ENCODE peak calls at places on chromosomes 13 and 19, in nine cellular contexts. Q is osteoblast, O is SJSA1, L is thoracic aorta, U is endothelial cell of umbilical vein, W is tibial artery, R is mesendoderm, E is fibroblast of lung, V is Peyer's patch. N is an unnamed sample. For H3K4me1, the result is how much of the 10 kb centered on the place peaks cover.

GRCh38 chr19:3852614-3853254 is 16.1 kb downstream of the ZFR2 start:
- DNase-seq in Q (peak), O (peak), L (no peak), U (peak), W (no peak), R (peak), E (peak), V (peak), N (no peak)

GRCh38 chr19:14476663-14477401 is 1.7 kb upstream of the PTGER1 start:
- DNase-seq in Q (peak), O (no peak), L (no peak), U (no peak), W (peak), R (peak), E (peak), V (peak), N (no peak)

GRCh38 chr19:39676004-39676403 is 20.3 kb downstream of the LGALS16 start:
- DNase-seq in Q (no peak), O (no peak), L (no peak), U (no peak), W (no peak), R (no peak), E (no peak), V (no peak), N (no peak)

GRCh38 chr13:80048802-80049201 is 292.1 kb downstream of the SPRY2 start:
- DNase-seq in Q (peak), O (peak), L (peak), U (peak), W (peak), R (peak), E (peak), V (peak), N (peak)

GRCh38 chr13:113904411-113904810 is 40.5 kb upstream of the GAS6 start:
- DNase-seq in Q (no peak), O (peak), L (no peak), U (peak), W (no peak), R (peak), E (no peak), V (no peak), N (no peak)

GRCh38 chr13:106619688-106620555 is 52.0 kb upstream of the ARGLU1 start:
- DNase-seq in Q (peak), O (no peak), L (no peak), U (peak), W (peak), R (peak), E (peak), V (peak), N (peak)

GRCh38 chr13:78409172-78409571 is 194.2 kb downstream of the POU4F1 start:
- DNase-seq in Q (no peak), O (no peak), L (no peak), U (no peak), W (no peak), R (peak), E (no peak), V (no peak), N (no peak)

GRCh38 chr19:46976845-46977320 is 42.8 kb upstream of the NPAS1 start:
- DNase-seq in Q (no peak), O (peak), L (no peak), U (peak), W (peak), R (peak), E (peak), V (no peak), N (peak)

GRCh38 chr13:88223958-88224357 is 552.8 kb downstream of the SLITRK5 start:
- DNase-seq in Q (no peak), O (no peak), L (no peak), U (no peak), W (no peak), R (no peak), E (no peak), V (no peak), N (no peak)

GRCh38 chr13:37617162-37617561 is 18.6 kb upstream of the POSTN start:
- DNase-seq in Q (no peak), O (peak), L (no peak), U (peak), W (no peak), R (peak), E (peak), V (no peak), N (no peak)

GRCh38 chr19:29017788-29018187 is 195.2 kb downstream of the UQCRFS1 start:
- DNase-seq in Q (no peak), O (no peak), L (no peak), U (no peak), W (no peak), R (no peak), E (no peak), V (no peak), N (no peak)

GRCh38 chr19:15479391-15480345 is at the start of gene PGLYRP2:
- DNase-seq in Q (peak), O (no peak), L (no peak), U (no peak), W (no peak), R (no peak), E (no peak), V (no peak), N (no peak)

GRCh38 chr13:32187651-32188050 is 127.5 kb downstream of the ZAR1L start:
- DNase-seq in Q (no peak), O (no peak), L (no peak), U (no peak), W (no peak), R (no peak), E (no peak), V (no peak), N (no peak)

GRCh38 chr13:42883142-42883541 is 101.8 kb downstream of the FAM216B start:
- DNase-seq in Q (no peak), O (no peak), L (no peak), U (peak), W (no peak), R (no peak), E (no peak), V (no peak), N (no peak)

GRCh38 chr19:34253711-34254551 is 423 bp upstream of the GARRE1 start:
- DNase-seq in Q (no peak), O (no peak), L (peak), U (peak), W (peak), R (peak), E (peak), V (peak), N (no peak)

GRCh38 chr19:6057651-6058365 is 52.5 kb downstream of the RFX2 start:
- DNase-seq in Q (no peak), O (peak), L (no peak), U (no peak), W (no peak), R (no peak), E (no peak), V (no peak), N (no peak)

DNA sequence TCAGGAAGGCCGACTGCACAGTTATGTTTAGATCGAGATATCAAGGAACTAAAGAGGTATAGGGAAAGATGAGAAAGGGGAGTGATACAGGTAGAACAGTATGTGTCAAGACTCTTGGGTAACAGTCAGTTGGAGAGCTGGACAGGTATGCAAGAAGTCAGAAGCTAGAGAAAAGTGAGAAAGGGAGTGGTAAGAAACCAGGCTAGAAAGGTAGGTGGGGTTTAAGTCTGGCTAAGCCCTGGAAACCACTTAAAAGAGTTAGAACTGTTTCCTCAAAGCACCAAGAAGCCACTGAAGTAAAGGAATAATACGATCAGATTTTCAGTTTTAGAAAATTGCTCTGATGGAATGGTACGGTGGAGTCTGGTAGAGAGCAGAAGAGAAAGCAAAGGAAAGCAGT is 196.4 kb downstream of the VWA8 start:
- DNase-seq in Q (no peak), O (no peak), L (no peak), U (no peak), W (no peak), R (no peak), E (no peak), V (no peak), N (no peak)
- H3K27ac ChIP-seq in Q (no peak), O (no peak), L (no peak), U (no peak), W (no peak), R (no peak), E (no peak), V (no peak), N (no peak)

GRCh38 chr13:41547253-41548000 is 90.1 kb downstream of the RGCC start:
- DNase-seq in Q (no peak), O (no peak), L (no peak), U (no peak), W (peak), R (no peak), E (peak), V (no peak), N (no peak)
- H3K4me1 ChIP-seq in Q (under half), O (under half), L (under half), U (under half), W (under half), R (under half), E (under half), V (under half), N (under half)

DNA sequence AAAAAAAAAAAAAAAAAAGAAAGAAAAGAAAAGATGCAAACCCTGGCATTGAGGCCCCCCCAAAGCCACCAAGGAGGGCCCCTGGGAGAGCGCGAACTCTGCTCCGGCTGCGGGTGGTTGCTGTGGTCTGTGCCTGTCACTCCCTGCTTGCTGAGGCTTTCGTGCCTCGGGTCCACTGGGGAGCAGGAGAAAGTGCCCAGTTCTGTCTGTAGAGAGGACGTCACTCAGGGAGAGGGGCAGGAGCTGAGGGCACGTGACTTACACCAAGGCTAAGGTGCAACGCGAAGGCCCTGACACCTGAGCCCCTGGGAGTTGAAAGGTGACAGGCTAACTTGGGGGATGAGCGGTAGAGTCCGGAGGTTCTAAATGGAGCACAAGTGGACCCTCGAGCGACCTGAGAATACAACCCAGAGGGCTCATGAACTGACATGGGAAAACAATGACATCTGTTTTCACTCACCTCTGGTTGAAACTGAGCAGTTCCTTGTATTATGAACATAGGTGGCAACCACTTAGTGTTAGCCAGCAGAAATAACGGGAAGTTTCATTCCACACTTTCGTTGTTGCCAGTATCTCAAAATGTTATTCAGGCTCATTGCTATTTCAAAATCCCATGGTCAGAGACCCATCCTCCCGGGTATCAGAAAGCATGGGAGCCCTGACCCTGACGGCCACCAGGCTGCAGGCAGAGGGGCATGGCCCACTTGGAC is 69.2 kb upstream of the TM9SF2 start:
- DNase-seq in Q (no peak), O (peak), L (no peak), U (no peak), W (no peak), R (no peak), E (no peak), V (peak), N (no peak)
- H3K4me3 ChIP-seq in Q (peak), O (no peak), L (peak), U (no peak), W (no peak), R (no peak), E (no peak), V (peak), N (no peak)

GRCh38 chr19:4877753-4878490 is 10.5 kb upstream of the PLIN3 start:
- DNase-seq in Q (peak), O (peak), L (peak), U (no peak), W (peak), R (no peak), E (no peak), V (no peak), N (peak)
- H3K27ac ChIP-seq in Q (no peak), O (peak), L (peak), U (no peak), W (peak), R (no peak), E (no peak), V (no peak), N (peak)

GRCh38 chr19:10756371-10756770 is 38.5 kb downstream of the DNM2 start:
- DNase-seq in Q (no peak), O (no peak), L (no peak), U (no peak), W (no peak), R (no peak), E (no peak), V (no peak), N (no peak)
- H3K4me1 ChIP-seq in Q (under half), O (under half), L (under half), U (under half), W (under half), R (under half), E (under half), V (under half), N (under half)

N was measured in gastrocnemius medialis.